ENCODE peak calls at places on chromosomes 12 and 14, in four cellular contexts. V is T-cell; N is stimulated activated CD4-positive, alpha-beta T cell treated with anti-CD3 and anti-CD28 coated beads, TNF-alpha, amount 100 ng/mL, for 48 hours; R is HS-5. A is an unnamed sample.

GRCh38 chr14:93747560-93747959 is 40.7 kb downstream of the PRIMA1 start:
- DNase-seq in V (no peak), N (no peak), R (no peak), A (no peak)

GRCh38 chr14:69332782-69333395 is 65.2 kb downstream of the ERH start:
- DNase-seq in V (no peak), N (no peak), R (no peak), A (no peak)

GRCh38 chr14:55874785-55875184 is 243.4 kb upstream of the PELI2 start:
- DNase-seq in V (no peak), N (no peak), R (no peak), A (no peak)

GRCh38 chr12:103880299-103881142 is 39.5 kb upstream of the NT5DC3 start:
- DNase-seq in V (no peak), N (no peak), R (no peak), A (no peak)

GRCh38 chr12:93461503-93461902 is 5.8 kb upstream of the MRPL42 start:
- DNase-seq in V (no peak), N (no peak), R (no peak), A (no peak)

GRCh38 chr14:75519826-75520692 is 2.2 kb upstream of the BATF start:
- DNase-seq in V (no peak), N (no peak), R (no peak), A (no peak)

GRCh38 chr12:8697120-8697475 is 693 bp upstream of the RIMKLB start:
- DNase-seq in V (no peak), N (no peak), R (peak), A (no peak)

GRCh38 chr14:78316058-78316457 is 145.9 kb downstream of the NRXN3 start:
- DNase-seq in V (no peak), N (no peak), R (no peak), A (no peak)

GRCh38 chr12:107749094-107749493 is 11.8 kb downstream of the PRDM4 start:
- DNase-seq in V (no peak), N (no peak), R (peak), A (no peak)